ENCODE peak calls at places on chromosomes 4 and X, in four cellular contexts. I is CD4-positive, alpha-beta memory T cell; J is tibial artery; V is HCT116. X is an unnamed sample.

GRCh38 chr4:176066757-176067156 is 1.1 kb downstream of the WDR17 start:
- DNase-seq in I (no peak), J (no peak), V (no peak), X (no peak)

GRCh38 chr4:154341448-154341847 is 150.2 kb downstream of the DCHS2 start:
- DNase-seq in I (no peak), J (no peak), V (no peak), X (no peak)

GRCh38 chr4:34850426-34850825 is 1393.9 kb downstream of the ARAP2 start:
- DNase-seq in I (no peak), J (no peak), V (no peak), X (no peak)

GRCh38 chrX:107857815-107858214 is 32.1 kb downstream of the MID2 start:
- DNase-seq in I (no peak), J (no peak), V (no peak), X (no peak)

GRCh38 chr4:94165256-94165655 is 42.4 kb upstream of the SMARCAD1 start:
- DNase-seq in I (no peak), J (no peak), V (no peak), X (no peak)

GRCh38 chr4:28444886-28445496 is 1584.3 kb downstream of the STIM2 start:
- DNase-seq in I (no peak), J (no peak), V (no peak), X (no peak)

GRCh38 chr4:110486226-110486625 is 10.3 kb downstream of the ENPEP start:
- DNase-seq in I (no peak), J (no peak), V (no peak), X (no peak)

GRCh38 chr4:46484881-46485280 is 95.0 kb upstream of the GABRA2 start:
- DNase-seq in I (no peak), J (no peak), V (no peak), X (no peak)

GRCh38 chr4:169619518-169619957 is 840 bp upstream of the CLCN3 start:
- DNase-seq in I (peak), J (no peak), V (peak), X (peak)

DNA sequence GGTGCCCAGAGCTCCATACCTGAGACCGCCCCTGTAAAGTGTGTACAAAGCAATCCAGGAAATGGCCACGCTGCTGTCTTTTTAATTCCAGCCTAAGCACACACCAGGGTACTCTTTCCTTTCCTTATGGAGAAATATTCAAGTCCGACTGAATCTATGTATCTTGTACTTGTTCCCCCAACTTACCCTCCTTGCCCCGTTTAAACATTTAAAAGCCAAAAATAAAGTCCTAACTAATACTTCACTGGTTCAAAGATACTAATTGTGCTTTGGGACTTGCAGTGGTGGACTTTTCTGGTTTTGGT is 731 bp upstream of the AMMECR1 start:
- DNase-seq in I (no peak), J (no peak), V (no peak), X (no peak)
- H3K27ac ChIP-seq in I (peak), J (peak), V (no peak), X (peak)

GRCh38 chr4:78647272-78647671 is 95.7 kb downstream of the ANXA3 start:
- DNase-seq in I (no peak), J (no peak), V (no peak), X (no peak)

GRCh38 chr4:78644744-78645330 is 93.3 kb downstream of the ANXA3 start:
- DNase-seq in I (no peak), J (peak), V (peak), X (peak)

GRCh38 chr4:78648639-78649363 is 97.2 kb downstream of the ANXA3 start:
- DNase-seq in I (no peak), J (no peak), V (no peak), X (no peak)

GRCh38 chr4:78644063-78644691 is 92.6 kb downstream of the ANXA3 start:
- DNase-seq in I (no peak), J (no peak), V (no peak), X (no peak)

GRCh38 chr4:78645853-78646757 is 94.5 kb downstream of the ANXA3 start:
- DNase-seq in I (no peak), J (peak), V (no peak), X (peak)
- H3K27ac ChIP-seq in I (no peak), J (peak), V (no peak), X (peak)

GRCh38 chr4:132071815-132072214 is 1077.3 kb upstream of the PCDH10 start:
- DNase-seq in I (no peak), J (no peak), V (no peak), X (peak)
- H3K27ac ChIP-seq in I (no peak), J (no peak), V (no peak), X (no peak)

DNA sequence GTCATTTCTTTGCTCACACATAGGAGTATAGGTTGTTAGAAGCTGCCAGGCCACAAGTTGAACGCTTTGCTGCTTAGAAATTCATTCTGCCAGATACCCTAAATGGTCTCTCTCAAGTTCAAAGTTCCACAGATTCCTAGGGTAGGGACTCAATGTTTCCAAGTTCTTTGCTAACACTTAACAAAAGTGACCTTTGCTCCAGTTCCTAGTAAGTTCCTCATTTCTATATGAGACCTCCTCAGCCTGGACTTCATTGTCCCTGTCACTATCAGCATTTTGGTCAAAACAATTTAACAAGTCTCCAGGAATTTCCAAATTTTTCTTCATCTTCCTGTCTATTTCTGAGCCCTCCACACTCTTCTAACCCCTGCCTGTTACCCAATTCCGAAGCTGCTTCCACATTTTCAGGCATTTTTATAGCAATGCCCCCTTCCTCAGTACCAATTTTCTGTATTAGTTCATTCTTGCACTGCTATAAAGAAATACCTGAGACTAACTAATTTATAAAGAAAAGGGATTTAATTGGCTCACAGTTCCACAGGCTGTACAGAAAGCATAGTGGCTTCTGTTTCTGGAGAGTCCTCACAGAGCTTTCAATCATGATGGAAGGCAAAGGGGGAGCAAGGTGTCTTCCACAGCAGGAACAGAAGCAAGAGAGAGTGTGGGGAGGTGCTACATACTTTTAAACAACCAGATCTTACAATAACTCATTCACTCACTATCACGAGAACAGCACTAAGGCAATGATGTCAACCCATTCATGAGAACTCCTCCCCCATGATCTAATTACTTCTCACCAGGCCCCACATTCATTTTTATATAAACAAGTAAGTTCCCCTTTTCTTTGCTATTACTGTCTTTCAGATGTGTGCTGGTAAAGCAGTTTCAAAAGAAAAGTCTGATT is 11.5 kb upstream of the TLR1 start:
- DNase-seq in I (no peak), J (no peak), V (no peak), X (no peak)
- H3K27ac ChIP-seq in I (no peak), J (no peak), V (no peak), X (no peak)

GRCh38 chr4:88908003-88908402 is 149.0 kb downstream of the FAM13A start:
- DNase-seq in I (no peak), J (no peak), V (no peak), X (no peak)
- H3K27ac ChIP-seq in I (no peak), J (no peak), V (no peak), X (no peak)

DNA sequence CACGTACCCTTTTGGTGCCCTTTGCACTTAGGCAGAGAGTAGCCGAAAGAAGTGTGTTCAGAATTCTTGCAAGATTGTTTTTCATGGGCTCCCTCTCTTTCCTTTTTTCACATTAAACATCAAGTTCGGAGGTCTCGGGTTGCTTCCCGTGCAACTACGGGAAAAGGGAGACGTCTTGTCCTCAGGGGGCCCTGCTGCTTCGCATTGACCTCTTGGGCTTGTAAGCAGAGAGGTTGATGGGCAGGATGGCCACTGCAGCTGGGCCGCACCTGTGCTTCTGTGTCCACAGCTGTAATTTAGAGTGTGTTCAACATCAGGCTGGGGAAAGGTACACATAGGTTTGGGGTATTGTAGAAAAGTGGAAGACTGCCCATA is 109.7 kb downstream of the SPRY1 start:
- DNase-seq in I (no peak), J (no peak), V (no peak), X (no peak)
- H3K27ac ChIP-seq in I (no peak), J (no peak), V (no peak), X (no peak)

DNA sequence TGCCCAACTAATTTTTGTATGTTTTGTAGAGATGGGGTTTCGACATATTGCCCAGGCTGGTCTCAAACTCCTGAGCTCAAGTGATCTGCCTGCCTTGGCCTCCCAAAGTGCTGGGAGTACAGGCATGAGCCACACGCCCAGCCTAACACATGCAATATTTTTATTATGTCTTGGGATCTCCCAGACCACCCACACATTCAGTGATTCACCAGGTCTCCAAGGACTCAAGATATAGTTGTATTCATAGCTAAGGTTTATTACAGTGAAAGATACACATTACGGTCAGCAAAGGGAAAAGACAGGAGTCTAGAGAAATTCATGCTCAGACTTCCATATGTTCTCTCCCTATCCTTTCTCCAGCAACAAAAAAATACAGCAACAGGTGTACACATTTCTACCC is 25.5 kb upstream of the FAM120C start:
- DNase-seq in I (no peak), J (no peak), V (no peak), X (no peak)
- H3K27ac ChIP-seq in I (no peak), J (no peak), V (no peak), X (no peak)

DNA sequence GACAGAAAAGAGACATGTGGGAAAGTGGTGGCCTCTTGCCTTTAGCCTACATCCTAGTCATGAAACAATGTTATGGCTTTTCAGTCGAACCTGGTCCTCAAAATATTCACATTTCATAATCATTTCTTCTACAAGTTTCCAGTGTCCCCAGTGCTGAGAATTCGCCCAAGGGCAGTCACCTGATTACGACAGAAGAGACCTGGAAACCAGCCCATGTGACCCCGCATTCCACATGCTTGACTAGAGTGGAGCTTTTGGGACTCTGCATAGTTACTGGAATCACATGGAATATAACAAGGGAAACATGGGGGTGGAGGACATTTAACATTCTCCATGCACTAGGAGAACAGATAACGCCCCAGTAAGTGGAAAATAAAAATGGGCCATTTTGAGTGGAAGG is 100.1 kb downstream of the PPARGC1A start:
- DNase-seq in I (no peak), J (peak), V (no peak), X (no peak)
- H3K27ac ChIP-seq in I (no peak), J (no peak), V (no peak), X (no peak)

GRCh38 chrX:129769467-129770154 is 10.1 kb upstream of the SASH3 start:
- DNase-seq in I (peak), J (no peak), V (no peak), X (no peak)

GRCh38 chrX:129773649-129774458 is 5.9 kb upstream of the SASH3 start:
- DNase-seq in I (peak), J (no peak), V (no peak), X (no peak)

GRCh38 chrX:129768586-129769466 is 10.9 kb upstream of the SASH3 start:
- DNase-seq in I (no peak), J (no peak), V (no peak), X (no peak)

GRCh38 chrX:129771266-129771995 is 8.3 kb upstream of the SASH3 start:
- DNase-seq in I (peak), J (no peak), V (no peak), X (no peak)

GRCh38 chrX:129772796-129773431 is 6.8 kb upstream of the SASH3 start:
- DNase-seq in I (peak), J (peak), V (no peak), X (no peak)
- H3K27ac ChIP-seq in I (peak), J (no peak), V (no peak), X (no peak)

GRCh38 chr4:41137879-41138278 is 76.5 kb downstream of the APBB2 start:
- DNase-seq in I (no peak), J (no peak), V (no peak), X (no peak)

GRCh38 chr4:41135761-41136160 is 78.6 kb downstream of the APBB2 start:
- DNase-seq in I (no peak), J (no peak), V (no peak), X (no peak)

GRCh38 chr4:41134581-41134980 is 79.8 kb downstream of the APBB2 start:
- DNase-seq in I (no peak), J (no peak), V (no peak), X (no peak)

GRCh38 chr4:41133619-41134018 is 80.7 kb downstream of the APBB2 start:
- DNase-seq in I (no peak), J (no peak), V (no peak), X (no peak)

GRCh38 chr4:41136456-41136855 is 77.9 kb downstream of the APBB2 start:
- DNase-seq in I (no peak), J (no peak), V (no peak), X (no peak)
- H3K27ac ChIP-seq in I (no peak), J (peak), V (no peak), X (no peak)

X was measured in RWPE1.